ENCODE peak calls at places on chromosomes 16 and 17, in seven cellular contexts. One of them, this sample, is unnamed.

GRCh38 chr16:77556203-77556602 is 121.4 kb upstream of the ADAMTS18 start:
- DNase-seq in cardiac muscle cell: no peak
- DNase-seq in Karpas-422: no peak
- DNase-seq in choroid plexus epithelial cell: no peak
- DNase-seq in HAP-1: no peak
- DNase-seq in neural progenitor cell: peak; percentile 60
- DNase-seq in adipocyte: no peak
- DNase-seq in this sample: no peak

GRCh38 chr17:78957076-78957475 is 22.6 kb downstream of the LGALS3BP start:
- DNase-seq in cardiac muscle cell: peak; percentile 66
- DNase-seq in Karpas-422: no peak
- DNase-seq in choroid plexus epithelial cell: peak; percentile 47
- DNase-seq in HAP-1: no peak
- DNase-seq in neural progenitor cell: no peak
- DNase-seq in adipocyte: no peak
- DNase-seq in this sample: no peak

GRCh38 chr16:55703003-55704001 is 47.5 kb downstream of the SLC6A2 start:
- DNase-seq in cardiac muscle cell: peak; percentile 78
- DNase-seq in Karpas-422: peak; percentile 79
- DNase-seq in choroid plexus epithelial cell: peak; percentile 84
- DNase-seq in HAP-1: peak; percentile 39
- DNase-seq in neural progenitor cell: peak; percentile 68
- DNase-seq in adipocyte: peak; percentile 88
- DNase-seq in this sample: peak; percentile 53

GRCh38 chr16:4882261-4882632 is 35.0 kb downstream of the UBN1 start:
- DNase-seq in cardiac muscle cell: peak; percentile 72
- DNase-seq in Karpas-422: no peak
- DNase-seq in choroid plexus epithelial cell: no peak
- DNase-seq in HAP-1: no peak
- DNase-seq in neural progenitor cell: no peak
- DNase-seq in adipocyte: peak; percentile 44
- DNase-seq in this sample: no peak

GRCh38 chr17:48483471-48484131 is 47.2 kb downstream of the HOXB1 start:
- DNase-seq in cardiac muscle cell: peak; percentile 94
- DNase-seq in Karpas-422: peak; percentile 62
- DNase-seq in choroid plexus epithelial cell: peak; percentile 97
- DNase-seq in HAP-1: no peak
- DNase-seq in neural progenitor cell: no peak
- DNase-seq in adipocyte: peak; percentile 77
- DNase-seq in this sample: peak; percentile 45

GRCh38 chr17:28416703-28417311 is 10.8 kb upstream of the SLC46A1 start:
- DNase-seq in cardiac muscle cell: peak; percentile 80
- DNase-seq in Karpas-422: peak; percentile 86
- DNase-seq in choroid plexus epithelial cell: peak; percentile 83
- DNase-seq in HAP-1: peak; percentile 79
- DNase-seq in neural progenitor cell: peak; percentile 82
- DNase-seq in adipocyte: peak; percentile 70
- DNase-seq in this sample: peak; percentile 79

GRCh38 chr16:85126731-85127662 is 14.7 kb upstream of the CIBAR2 start:
- DNase-seq in cardiac muscle cell: peak; percentile 94
- DNase-seq in Karpas-422: peak; percentile 27
- DNase-seq in choroid plexus epithelial cell: peak; percentile 94
- DNase-seq in HAP-1: peak; percentile 36
- DNase-seq in neural progenitor cell: peak; percentile 69
- DNase-seq in adipocyte: peak; percentile 83
- DNase-seq in this sample: no peak

GRCh38 chr16:85752511-85753420 is 1.9 kb upstream of the C16orf74 start:
- DNase-seq in cardiac muscle cell: peak; percentile 72
- DNase-seq in Karpas-422: peak; percentile 99
- DNase-seq in choroid plexus epithelial cell: peak; percentile 63
- DNase-seq in HAP-1: peak; percentile 71
- DNase-seq in neural progenitor cell: peak; percentile 78
- DNase-seq in adipocyte: no peak
- DNase-seq in this sample: peak; percentile 85

GRCh38 chr17:5788266-5788900 is 204.1 kb upstream of the NLRP1 start:
- DNase-seq in cardiac muscle cell: no peak
- DNase-seq in Karpas-422: no peak
- DNase-seq in choroid plexus epithelial cell: no peak
- DNase-seq in HAP-1: no peak
- DNase-seq in neural progenitor cell: no peak
- DNase-seq in adipocyte: no peak
- DNase-seq in this sample: no peak

GRCh38 chr17:28737770-28738679 is 5.8 kb upstream of the TRAF4 start:
- DNase-seq in cardiac muscle cell: no peak
- DNase-seq in Karpas-422: peak; percentile 87
- DNase-seq in choroid plexus epithelial cell: no peak
- DNase-seq in HAP-1: no peak
- DNase-seq in neural progenitor cell: no peak
- DNase-seq in adipocyte: no peak
- DNase-seq in this sample: peak; percentile 96

GRCh38 chr17:75390982-75391381 is 14.5 kb downstream of the GRB2 start:
- DNase-seq in cardiac muscle cell: peak; percentile 14
- DNase-seq in Karpas-422: no peak
- DNase-seq in choroid plexus epithelial cell: peak; percentile 12
- DNase-seq in HAP-1: no peak
- DNase-seq in neural progenitor cell: no peak
- DNase-seq in adipocyte: no peak
- DNase-seq in this sample: no peak

GRCh38 chr17:61757168-61757567 is 106.2 kb downstream of the BRIP1 start:
- DNase-seq in cardiac muscle cell: no peak
- DNase-seq in Karpas-422: no peak
- DNase-seq in choroid plexus epithelial cell: no peak
- DNase-seq in HAP-1: no peak
- DNase-seq in neural progenitor cell: no peak
- DNase-seq in adipocyte: no peak
- DNase-seq in this sample: peak; percentile 76

GRCh38 chr16:55968221-55968620 is 93.0 kb upstream of the CES5A start:
- DNase-seq in cardiac muscle cell: no peak
- DNase-seq in Karpas-422: no peak
- DNase-seq in choroid plexus epithelial cell: no peak
- DNase-seq in HAP-1: no peak
- DNase-seq in neural progenitor cell: no peak
- DNase-seq in adipocyte: no peak
- DNase-seq in this sample: no peak

GRCh38 chr17:8709006-8709405 is 35.6 kb downstream of the CCDC42 start:
- DNase-seq in cardiac muscle cell: no peak
- DNase-seq in Karpas-422: no peak
- DNase-seq in choroid plexus epithelial cell: no peak
- DNase-seq in HAP-1: no peak
- DNase-seq in neural progenitor cell: no peak
- DNase-seq in adipocyte: no peak
- DNase-seq in this sample: no peak

GRCh38 chr16:68520649-68521086 is 18.4 kb upstream of the ZFP90 start:
- DNase-seq in cardiac muscle cell: peak; percentile 79
- DNase-seq in Karpas-422: peak; percentile 97
- DNase-seq in choroid plexus epithelial cell: peak; percentile 83
- DNase-seq in HAP-1: peak; percentile 93
- DNase-seq in neural progenitor cell: peak; percentile 96
- DNase-seq in adipocyte: peak; percentile 94
- DNase-seq in this sample: peak; percentile 90

GRCh38 chr16:49282690-49283375 is 1.2 kb upstream of the CBLN1 start:
- DNase-seq in cardiac muscle cell: no peak
- DNase-seq in Karpas-422: no peak
- DNase-seq in choroid plexus epithelial cell: no peak
- DNase-seq in HAP-1: peak; percentile 41
- DNase-seq in neural progenitor cell: peak; percentile 49
- DNase-seq in adipocyte: no peak
- DNase-seq in this sample: no peak

GRCh38 chr16:71853413-71853812 is 7.6 kb downstream of the ATXN1L start:
- DNase-seq in cardiac muscle cell: no peak
- DNase-seq in Karpas-422: peak; percentile 77
- DNase-seq in choroid plexus epithelial cell: no peak
- DNase-seq in HAP-1: no peak
- DNase-seq in neural progenitor cell: no peak
- DNase-seq in adipocyte: no peak
- DNase-seq in this sample: peak; percentile 88
- H3K4me3 ChIP-seq in cardiac muscle cell: no peak overlapping the region
- H3K4me3 ChIP-seq in Karpas-422: no peak overlapping the region
- H3K4me3 ChIP-seq in choroid plexus epithelial cell: no peak overlapping the region
- H3K4me3 ChIP-seq in HAP-1: no peak overlapping the region
- H3K4me3 ChIP-seq in neural progenitor cell: no peak overlapping the region
- H3K4me3 ChIP-seq in adipocyte: no peak overlapping the region
- H3K4me3 ChIP-seq in this sample: peak overlapping the region; percentile 25

GRCh38 chr16:70250748-70251650 is 741 bp downstream of the EXOSC6 start:
- DNase-seq in cardiac muscle cell: peak; percentile 65
- DNase-seq in Karpas-422: peak; percentile 70
- DNase-seq in choroid plexus epithelial cell: peak; percentile 59
- DNase-seq in HAP-1: peak; percentile 57
- DNase-seq in neural progenitor cell: peak; percentile 76
- DNase-seq in adipocyte: peak; percentile 50
- DNase-seq in this sample: peak; percentile 59
- H3K4me3 ChIP-seq in cardiac muscle cell: peak overlapping the region; percentile 86
- H3K4me3 ChIP-seq in Karpas-422: peak overlapping the region; percentile 98
- H3K4me3 ChIP-seq in choroid plexus epithelial cell: peak overlapping the region; percentile 68
- H3K4me3 ChIP-seq in HAP-1: peak overlapping the region; percentile 66
- H3K4me3 ChIP-seq in neural progenitor cell: peak overlapping the region; percentile 80
- H3K4me3 ChIP-seq in adipocyte: peak overlapping the region; percentile 81
- H3K4me3 ChIP-seq in this sample: peak overlapping the region; percentile 67

GRCh38 chr17:58325976-58326468 is 2.6 kb downstream of the TSPOAP1 start:
- DNase-seq in cardiac muscle cell: no peak
- DNase-seq in Karpas-422: peak; percentile 65
- DNase-seq in choroid plexus epithelial cell: no peak
- DNase-seq in HAP-1: no peak
- DNase-seq in neural progenitor cell: no peak
- DNase-seq in adipocyte: no peak
- DNase-seq in this sample: no peak
- H3K4me3 ChIP-seq in cardiac muscle cell: no peak overlapping the region
- H3K4me3 ChIP-seq in Karpas-422: no peak overlapping the region
- H3K4me3 ChIP-seq in choroid plexus epithelial cell: no peak overlapping the region
- H3K4me3 ChIP-seq in HAP-1: no peak overlapping the region
- H3K4me3 ChIP-seq in neural progenitor cell: no peak overlapping the region
- H3K4me3 ChIP-seq in adipocyte: no peak overlapping the region
- H3K4me3 ChIP-seq in this sample: no peak overlapping the region

DNA sequence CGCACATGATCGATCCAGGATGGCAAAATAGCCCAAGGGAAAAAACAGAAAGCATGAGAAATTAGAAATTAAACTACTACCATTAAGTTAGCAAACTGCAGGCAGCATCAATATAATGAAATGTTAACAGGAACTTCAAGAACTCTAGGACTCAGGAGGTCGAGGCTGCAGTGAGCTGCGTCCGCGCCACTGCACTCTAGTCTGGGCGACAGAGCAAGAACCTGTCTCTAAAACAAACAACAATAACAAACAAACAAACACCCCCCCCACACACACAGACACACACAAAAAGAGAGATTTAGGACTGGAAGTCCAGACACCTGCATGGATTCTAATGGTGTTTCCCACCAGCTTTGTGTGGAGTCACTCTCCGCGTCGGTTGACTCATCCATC is 525 bp upstream of the SEPHS2 start:
- DNase-seq in cardiac muscle cell: no peak
- DNase-seq in Karpas-422: no peak
- DNase-seq in choroid plexus epithelial cell: no peak
- DNase-seq in HAP-1: no peak
- DNase-seq in neural progenitor cell: no peak
- DNase-seq in adipocyte: no peak
- DNase-seq in this sample: no peak
- H3K4me3 ChIP-seq in cardiac muscle cell: peak overlapping the region; percentile 85
- H3K4me3 ChIP-seq in Karpas-422: peak overlapping the region; percentile 89
- H3K4me3 ChIP-seq in choroid plexus epithelial cell: peak overlapping the region; percentile 94
- H3K4me3 ChIP-seq in HAP-1: peak overlapping the region; percentile 56
- H3K4me3 ChIP-seq in neural progenitor cell: peak overlapping the region; percentile 82
- H3K4me3 ChIP-seq in adipocyte: peak overlapping the region; percentile 91
- H3K4me3 ChIP-seq in this sample: peak overlapping the region; percentile 53

GRCh38 chr17:77571141-77571540 is 387.4 kb upstream of the TNRC6C start:
- DNase-seq in cardiac muscle cell: no peak
- DNase-seq in Karpas-422: no peak
- DNase-seq in choroid plexus epithelial cell: no peak
- DNase-seq in HAP-1: peak; percentile 43
- DNase-seq in neural progenitor cell: peak; percentile 93
- DNase-seq in adipocyte: no peak
- DNase-seq in this sample: no peak

GRCh38 chr17:77571562-77571981 is 386.9 kb upstream of the TNRC6C start:
- DNase-seq in cardiac muscle cell: peak; percentile 66
- DNase-seq in Karpas-422: no peak
- DNase-seq in choroid plexus epithelial cell: no peak
- DNase-seq in HAP-1: peak; percentile 40
- DNase-seq in neural progenitor cell: no peak
- DNase-seq in adipocyte: peak; percentile 20
- DNase-seq in this sample: no peak

GRCh38 chr17:77570565-77570898 is 388.0 kb upstream of the TNRC6C start:
- DNase-seq in cardiac muscle cell: no peak
- DNase-seq in Karpas-422: no peak
- DNase-seq in choroid plexus epithelial cell: no peak
- DNase-seq in HAP-1: no peak
- DNase-seq in neural progenitor cell: no peak
- DNase-seq in adipocyte: no peak
- DNase-seq in this sample: no peak

GRCh38 chr17:77572851-77573250 is 385.7 kb upstream of the TNRC6C start:
- DNase-seq in cardiac muscle cell: no peak
- DNase-seq in Karpas-422: no peak
- DNase-seq in choroid plexus epithelial cell: no peak
- DNase-seq in HAP-1: no peak
- DNase-seq in neural progenitor cell: no peak
- DNase-seq in adipocyte: no peak
- DNase-seq in this sample: no peak

DNA sequence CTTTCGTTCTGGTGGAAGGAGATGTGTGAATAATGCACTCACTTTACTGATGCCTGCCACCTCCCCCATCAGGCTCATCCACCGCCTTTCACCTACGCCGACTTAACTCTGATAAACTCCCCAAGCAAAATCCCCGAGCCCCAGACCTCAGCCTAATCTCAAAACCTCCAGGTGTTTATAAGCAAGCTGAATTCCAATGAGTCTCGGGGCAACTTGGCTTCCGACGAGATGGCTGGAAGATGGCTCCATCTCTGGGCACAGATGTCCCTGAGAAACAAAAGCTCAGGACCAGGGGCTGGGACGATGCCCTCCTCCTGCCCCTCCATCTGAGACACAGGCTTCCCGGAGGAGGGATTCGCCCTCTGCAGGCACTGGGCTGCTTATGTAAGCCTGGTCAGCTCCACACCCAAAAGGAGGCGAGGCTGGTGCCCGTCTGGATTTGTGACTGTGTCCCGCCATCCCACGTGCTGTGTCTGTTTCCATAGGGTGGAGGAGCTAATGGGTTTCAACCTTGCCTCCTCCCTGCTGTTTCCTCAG is 386.4 kb upstream of the TNRC6C start:
- DNase-seq in cardiac muscle cell: no peak
- DNase-seq in Karpas-422: no peak
- DNase-seq in choroid plexus epithelial cell: no peak
- DNase-seq in HAP-1: no peak
- DNase-seq in neural progenitor cell: peak; percentile 45
- DNase-seq in adipocyte: no peak
- DNase-seq in this sample: no peak
- H3K4me3 ChIP-seq in cardiac muscle cell: no peak overlapping the region
- H3K4me3 ChIP-seq in Karpas-422: no peak overlapping the region
- H3K4me3 ChIP-seq in choroid plexus epithelial cell: no peak overlapping the region
- H3K4me3 ChIP-seq in HAP-1: no peak overlapping the region
- H3K4me3 ChIP-seq in neural progenitor cell: peak overlapping the region; percentile 23
- H3K4me3 ChIP-seq in adipocyte: no peak overlapping the region
- H3K4me3 ChIP-seq in this sample: no peak overlapping the region

GRCh38 chr16:11624205-11624604 is 37.5 kb upstream of the LITAF start:
- DNase-seq in cardiac muscle cell: no peak
- DNase-seq in Karpas-422: no peak
- DNase-seq in choroid plexus epithelial cell: no peak
- DNase-seq in HAP-1: no peak
- DNase-seq in neural progenitor cell: no peak
- DNase-seq in adipocyte: no peak
- DNase-seq in this sample: no peak
- H3K4me3 ChIP-seq in cardiac muscle cell: no peak overlapping the region
- H3K4me3 ChIP-seq in Karpas-422: no peak overlapping the region
- H3K4me3 ChIP-seq in choroid plexus epithelial cell: no peak overlapping the region
- H3K4me3 ChIP-seq in HAP-1: no peak overlapping the region
- H3K4me3 ChIP-seq in neural progenitor cell: no peak overlapping the region
- H3K4me3 ChIP-seq in adipocyte: no peak overlapping the region
- H3K4me3 ChIP-seq in this sample: no peak overlapping the region

GRCh38 chr17:40496170-40496569 is 5.3 kb downstream of the TNS4 start:
- DNase-seq in cardiac muscle cell: no peak
- DNase-seq in Karpas-422: no peak
- DNase-seq in choroid plexus epithelial cell: no peak
- DNase-seq in HAP-1: no peak
- DNase-seq in neural progenitor cell: no peak
- DNase-seq in adipocyte: no peak
- DNase-seq in this sample: no peak
- H3K4me3 ChIP-seq in cardiac muscle cell: no peak overlapping the region
- H3K4me3 ChIP-seq in Karpas-422: no peak overlapping the region
- H3K4me3 ChIP-seq in choroid plexus epithelial cell: no peak overlapping the region
- H3K4me3 ChIP-seq in HAP-1: no peak overlapping the region
- H3K4me3 ChIP-seq in neural progenitor cell: no peak overlapping the region
- H3K4me3 ChIP-seq in adipocyte: no peak overlapping the region
- H3K4me3 ChIP-seq in this sample: no peak overlapping the region

This sample was measured in GM12865.